ENCODE peak calls at places on chromosomes 16 and 17, in five cellular contexts. G, O, E, A and Q are unnamed samples.

GRCh38 chr16:21590287-21590686 is 9.1 kb upstream of the METTL9 start:
- DNase-seq in A (no peak), O (peak; percentile 20), G (peak; percentile 46), E (peak; percentile 18), Q (no peak)

GRCh38 chr17:79188048-79188447 is 113.4 kb downstream of the ENGASE start:
- DNase-seq in A (no peak), E (no peak), O (no peak), G (no peak), Q (no peak)

GRCh38 chr16:17149904-17150483 is 320.8 kb downstream of the XYLT1 start:
- DNase-seq in G (no peak), A (no peak), O (peak; percentile 24), E (no peak), Q (no peak)

GRCh38 chr16:56667581-56668571 is at the start of gene MT1G:
- DNase-seq in G (peak; percentile 46), O (no peak), E (no peak), A (peak; percentile 50), Q (peak; percentile 59)

GRCh38 chr17:73953206-73954033 is 250.1 kb upstream of the RPL38 start:
- DNase-seq in A (no peak), O (no peak), G (no peak), E (no peak), Q (no peak)

GRCh38 chr16:69017036-69017783 is 88.2 kb upstream of the HAS3 start:
- DNase-seq in A (no peak), O (peak; percentile 91), G (peak; percentile 85), E (peak; percentile 77), Q (no peak)

GRCh38 chr17:351875-352420 is 659 bp downstream of the RPH3AL start:
- DNase-seq in G (no peak), O (no peak), A (no peak), E (no peak), Q (no peak)

GRCh38 chr17:67490471-67490870 is 113.4 kb downstream of the PITPNC1 start:
- DNase-seq in O (peak; percentile 9), E (no peak), A (no peak), G (no peak), Q (no peak)

GRCh38 chr17:29145289-29146058 is 34.7 kb downstream of the MYO18A start:
- DNase-seq in A (peak; percentile 75), G (peak; percentile 78), E (peak; percentile 72), O (peak; percentile 79), Q (peak; percentile 83)

GRCh38 chr17:72399023-72399607 is 278.3 kb downstream of the SOX9 start:
- DNase-seq in A (no peak), G (no peak), O (no peak), E (no peak), Q (no peak)

GRCh38 chr17:69499301-69499700 is 84.8 kb downstream of the MAP2K6 start:
- DNase-seq in E (peak; percentile 9), A (no peak), O (no peak), G (no peak), Q (no peak)

GRCh38 chr17:8623591-8623990 is 6.9 kb downstream of the MYH10 start:
- DNase-seq in A (no peak), O (peak; percentile 20), G (peak; percentile 51), E (no peak), Q (no peak)

GRCh38 chr17:28545141-28545503 is 7.3 kb downstream of the UNC119 start:
- DNase-seq in E (no peak), G (no peak), O (no peak), A (no peak), Q (no peak)

GRCh38 chr17:66900126-66901010 is 64.1 kb upstream of the CACNG4 start:
- DNase-seq in O (no peak), E (peak; percentile 17), A (no peak), G (peak; percentile 28), Q (no peak)

GRCh38 chr16:89216315-89217137 is 977 bp upstream of the ZNF778 start:
- DNase-seq in E (peak; percentile 63), G (peak; percentile 71), A (peak; percentile 77), O (peak; percentile 75), Q (peak; percentile 85)

GRCh38 chr16:58863042-58863441 is 128.9 kb upstream of the GOT2 start:
- DNase-seq in A (no peak), O (no peak), G (no peak), E (no peak), Q (no peak)